ENCODE peak calls at places on chromosomes 12 and 14, in eight cellular contexts. D is cardiac muscle cell, X is neural progenitor cell, N is endothelial cell, P is GM12865, J is endothelial cell of umbilical vein, I is GM13977, Y is cardiac fibroblast. M is an unnamed sample.

GRCh38 chr14:59098377-59098776 is 90.1 kb upstream of the DAAM1 start:
- DNase-seq in D (peak), X (no peak), J (no peak), I (no peak), P (no peak), Y (peak), N (no peak), M (no peak)

GRCh38 chr14:103281496-103282231 is 52.4 kb upstream of the EIF5 start:
- DNase-seq in N (peak), Y (peak), P (no peak), I (no peak), D (peak), J (peak), X (peak), M (no peak)

GRCh38 chr14:102606296-102606695 is 13.8 kb downstream of the RCOR1 start:
- DNase-seq in J (no peak), I (peak), N (no peak), D (no peak), P (peak), X (no peak), Y (no peak), M (peak)

GRCh38 chr14:106318700-106319099 is 792.3 kb downstream of the TMEM121 start:
- DNase-seq in N (no peak), I (peak), X (no peak), P (peak), Y (no peak), D (no peak), J (no peak), M (peak)

GRCh38 chr12:106058256-106059182 is 80.2 kb downstream of the NUAK1 start:
- DNase-seq in Y (peak), N (no peak), X (no peak), D (peak), J (no peak), P (no peak), I (no peak), M (no peak)

GRCh38 chr14:72559669-72560068 is 334.2 kb downstream of the DPF3 start:
- DNase-seq in Y (no peak), J (no peak), N (no peak), P (no peak), I (no peak), X (no peak), D (no peak), M (no peak)

GRCh38 chr12:89416049-89416792 is 63.9 kb upstream of the DUSP6 start:
- DNase-seq in J (no peak), Y (no peak), P (no peak), D (no peak), X (no peak), N (no peak), I (no peak), M (no peak)

GRCh38 chr14:100802766-100803693 is 22.9 kb upstream of the MEG3 start:
- DNase-seq in I (no peak), N (no peak), P (no peak), J (no peak), Y (no peak), D (no peak), X (no peak), M (no peak)

GRCh38 chr12:25421651-25422150 is 131.4 kb downstream of the LMNTD1 start:
- DNase-seq in D (no peak), Y (no peak), P (no peak), I (no peak), N (no peak), J (no peak), X (no peak), M (no peak)

GRCh38 chr14:101174980-101175606 is 271.6 kb upstream of the RTL1 start:
- DNase-seq in D (no peak), N (no peak), I (no peak), J (no peak), Y (no peak), P (no peak), X (no peak), M (no peak)

GRCh38 chr12:114841557-114842251 is 157.7 kb upstream of the TBX3 start:
- DNase-seq in J (no peak), D (no peak), P (no peak), Y (no peak), N (no peak), X (no peak), I (no peak), M (no peak)

GRCh38 chr12:31658743-31659086 is 773 bp upstream of the ETFBKMT start:
- DNase-seq in P (no peak), J (no peak), X (no peak), Y (no peak), I (peak), D (no peak), N (no peak), M (no peak)

GRCh38 chr12:31662176-31662849 is 2.8 kb downstream of the ETFBKMT start:
- DNase-seq in I (no peak), D (no peak), J (no peak), X (no peak), Y (no peak), P (peak), N (no peak), M (peak)

GRCh38 chr12:31655792-31656191 is 3.7 kb upstream of the ETFBKMT start:
- DNase-seq in Y (no peak), P (no peak), N (no peak), J (no peak), X (no peak), I (no peak), D (no peak), M (no peak)

GRCh38 chr12:31655208-31655607 is 4.3 kb upstream of the ETFBKMT start:
- DNase-seq in P (no peak), J (no peak), D (no peak), N (no peak), I (no peak), X (no peak), Y (no peak), M (no peak)

DNA sequence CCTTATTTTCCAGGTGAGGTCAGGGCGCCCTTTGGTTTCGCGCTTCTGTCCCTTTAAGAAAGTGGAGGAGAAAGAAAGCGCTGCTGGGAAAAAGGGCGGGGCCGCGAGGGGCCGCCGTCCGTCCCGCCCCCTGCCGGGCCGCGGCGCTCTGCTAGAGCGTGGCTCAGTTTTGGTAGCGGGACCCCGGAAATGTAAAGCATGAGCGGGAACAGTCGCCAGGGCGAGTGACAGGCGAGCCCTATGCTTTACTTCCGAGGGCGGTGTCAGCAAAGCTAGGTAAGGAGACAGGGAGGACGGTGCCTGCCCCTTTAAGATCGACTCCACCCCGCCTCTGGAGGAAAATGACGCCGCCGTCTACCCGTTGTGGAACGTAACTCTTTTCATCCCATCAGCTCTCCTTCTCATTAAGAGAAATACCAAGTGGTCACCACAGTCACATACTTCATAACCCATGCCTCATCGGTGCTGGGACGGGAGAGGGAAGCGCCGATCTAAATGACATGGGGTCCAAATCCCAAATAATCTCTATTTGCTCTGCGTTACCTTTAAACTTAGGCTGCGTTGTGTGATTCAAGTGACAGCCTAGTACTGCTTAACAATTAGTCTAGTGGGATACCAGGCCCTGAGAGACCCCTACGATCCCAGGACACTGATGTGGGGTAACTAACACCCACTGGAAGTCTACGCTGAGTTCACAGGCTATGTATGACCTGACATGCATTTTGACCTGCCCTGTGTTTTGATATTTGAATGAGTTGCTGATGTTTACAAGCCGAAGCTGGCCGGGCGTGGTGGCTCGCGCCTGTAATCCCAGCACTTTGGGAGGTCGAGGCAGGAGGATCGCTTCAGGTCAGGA is at the start of gene ETFBKMT:
- DNase-seq in D (peak), P (peak), I (peak), N (peak), Y (peak), J (peak), X (peak), M (peak)
- TF ChIP-seq CTCF in D (peak), P (peak), I (peak), N (peak), Y (peak), J (peak), X (peak), M (peak)

DNA sequence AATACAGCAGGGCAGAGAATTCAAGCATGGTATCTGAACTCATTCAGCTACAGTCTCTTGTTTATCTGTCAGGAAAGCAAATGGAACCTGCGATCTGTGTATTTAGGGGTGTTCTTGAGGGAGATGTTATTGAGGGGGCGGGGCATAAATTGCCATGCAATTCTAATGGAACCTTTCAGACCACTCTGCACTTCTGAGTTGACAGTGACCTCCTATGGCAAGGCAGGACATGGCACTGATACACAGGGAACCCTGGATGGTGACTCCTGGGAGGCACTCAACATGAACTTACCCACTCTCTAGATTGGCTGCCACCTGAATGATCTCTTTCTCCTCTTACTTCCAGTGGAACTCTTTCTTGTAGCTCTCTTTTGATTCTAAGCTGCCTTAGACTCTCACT is 787.3 kb downstream of the VRK1 start:
- DNase-seq in Y (no peak), J (no peak), D (no peak), N (peak), X (no peak), I (no peak), P (peak), M (no peak)
- TF ChIP-seq CTCF in Y (no peak), J (no peak), D (no peak), N (no peak), X (no peak), I (peak), P (peak), M (no peak)

DNA sequence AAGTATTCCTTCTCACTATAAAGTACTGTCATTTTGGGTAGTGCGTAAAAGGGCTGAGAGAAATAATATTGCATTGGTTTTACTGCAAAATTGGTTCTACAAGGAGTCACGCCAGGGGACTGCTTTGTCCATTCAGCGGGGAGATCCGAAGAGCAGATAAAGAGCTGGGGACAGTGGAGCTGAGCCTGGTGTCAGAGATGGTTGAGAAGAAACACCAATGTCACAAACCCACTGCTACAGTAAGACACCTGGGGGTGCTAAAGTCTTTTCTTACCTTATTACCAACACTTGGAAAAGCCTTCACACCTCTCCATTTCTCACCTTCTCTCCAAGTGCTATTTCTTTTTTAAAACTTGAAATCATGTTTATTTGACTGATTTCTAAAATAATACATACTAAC is 14.1 kb downstream of the IL31 start:
- DNase-seq in X (no peak), I (no peak), Y (no peak), N (no peak), J (no peak), D (no peak), P (no peak), M (no peak)
- TF ChIP-seq CTCF in X (no peak), I (peak), Y (no peak), N (no peak), J (no peak), D (no peak), P (peak), M (no peak)

DNA sequence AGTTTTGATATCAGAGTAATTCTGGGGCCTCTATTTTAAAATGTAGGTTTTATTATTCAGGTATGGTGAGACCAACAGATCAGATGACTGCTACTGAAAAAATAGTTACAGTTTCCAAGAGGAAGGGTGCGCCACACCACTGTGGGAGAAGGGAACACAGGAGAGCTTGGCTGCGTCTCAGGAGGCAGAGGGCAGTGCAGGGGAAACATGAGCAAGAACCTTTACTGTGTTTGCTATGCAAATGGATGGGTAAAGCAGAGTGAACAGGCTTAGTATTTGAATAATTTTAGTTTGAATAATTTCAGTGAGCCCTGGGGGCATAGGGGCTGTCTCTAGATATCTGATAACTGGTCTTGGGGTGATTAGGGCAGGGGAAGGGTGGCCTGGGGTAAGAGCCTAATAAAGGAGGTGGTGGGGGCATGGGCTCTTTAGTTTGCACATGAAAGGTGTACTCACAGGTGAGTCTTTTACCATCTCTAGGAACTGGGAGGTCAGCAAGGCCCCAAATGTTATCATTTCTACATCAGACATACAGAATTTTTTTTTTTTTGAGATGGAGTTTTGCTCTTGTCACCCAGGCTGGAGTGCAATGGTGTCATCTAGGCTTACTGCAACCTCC is 196.8 kb upstream of the NEDD1 start:
- DNase-seq in I (no peak), D (no peak), X (peak), Y (no peak), N (no peak), J (no peak), P (no peak), M (no peak)
- TF ChIP-seq CTCF in I (no peak), D (no peak), X (peak), Y (no peak), N (no peak), J (no peak), P (no peak), M (no peak)

DNA sequence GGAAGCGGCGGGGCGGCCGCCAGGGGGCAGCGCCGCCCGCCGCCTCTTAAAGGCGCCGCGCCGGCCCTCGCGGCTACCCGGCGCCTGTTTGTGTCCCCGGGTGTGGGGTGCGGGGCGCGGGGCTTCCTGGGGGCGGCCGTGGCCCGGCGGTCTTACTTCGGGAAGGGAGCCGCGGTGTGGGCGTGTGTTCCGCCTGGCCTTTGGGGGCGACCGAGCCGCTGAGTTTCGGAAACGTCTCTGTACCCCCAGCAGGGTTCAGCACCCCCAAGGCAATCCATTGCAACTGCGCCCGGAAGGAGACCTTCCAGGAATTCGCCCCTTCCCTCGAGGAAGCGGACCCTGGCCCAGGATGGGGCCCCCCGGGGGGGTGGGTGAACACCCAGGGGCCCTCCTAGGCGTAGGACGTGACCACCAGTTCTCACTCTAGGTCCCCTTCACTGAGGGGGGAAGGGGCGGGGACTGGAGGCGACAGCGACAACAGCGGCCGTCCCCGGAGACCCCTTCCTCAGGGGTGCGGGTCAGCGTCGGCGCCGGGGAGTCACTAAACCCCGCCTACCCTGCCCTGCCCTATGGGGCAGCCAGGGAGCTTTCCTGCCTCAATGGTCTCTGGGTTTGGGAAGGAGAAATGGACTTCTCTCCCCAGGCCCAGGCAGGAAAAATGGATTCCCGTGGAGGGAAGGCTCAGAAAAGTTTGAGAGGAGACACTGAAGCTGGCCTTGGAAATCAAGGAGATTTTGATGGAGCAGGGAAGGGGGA is at the start of gene ITPK1:
- DNase-seq in I (peak), D (peak), X (peak), P (peak), N (peak), Y (peak), J (peak), M (peak)
- TF ChIP-seq CTCF in I (peak), D (peak), X (peak), P (peak), N (peak), Y (no peak), J (peak), M (peak)

GRCh38 chr12:83141460-83141994 is 454.8 kb downstream of the TMTC2 start:
- DNase-seq in D (no peak), P (no peak), J (no peak), N (no peak), X (no peak), I (no peak), Y (no peak), M (no peak)
- TF ChIP-seq CTCF in D (no peak), P (no peak), J (no peak), N (no peak), X (no peak), I (no peak), Y (no peak), M (no peak)

DNA sequence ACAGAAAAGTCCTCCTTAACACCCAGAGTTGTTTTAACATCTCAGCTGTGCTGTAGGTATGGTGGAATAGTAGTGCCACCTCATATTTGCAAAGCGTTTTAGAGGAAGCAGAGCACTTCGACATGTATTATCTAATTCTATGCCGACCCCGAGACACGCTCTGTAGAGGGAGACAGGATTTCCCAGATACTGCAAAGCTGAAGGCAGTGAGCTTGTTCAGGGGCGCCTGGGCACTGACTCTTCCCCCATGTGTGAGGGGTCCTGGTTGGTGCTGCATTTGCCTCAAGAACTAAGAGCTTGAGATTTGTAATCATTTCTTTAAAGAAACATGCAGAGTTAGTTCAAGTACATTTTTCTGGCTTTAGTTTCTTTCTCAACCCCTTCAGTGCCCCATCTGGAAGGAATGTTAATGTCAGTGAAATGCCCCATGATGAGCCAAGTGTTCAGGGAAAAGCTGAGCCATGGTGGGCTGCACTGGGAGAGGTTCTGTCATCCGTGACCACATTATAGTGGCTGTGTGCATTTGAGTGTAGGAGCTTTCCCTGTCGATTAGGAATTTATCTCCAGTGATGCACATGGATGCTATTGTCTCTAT is 66.3 kb downstream of the MBIP start:
- DNase-seq in I (no peak), X (peak), D (peak), J (no peak), N (no peak), Y (peak), P (no peak), M (no peak)
- TF ChIP-seq CTCF in I (no peak), X (peak), D (peak), J (no peak), N (peak), Y (peak), P (no peak), M (no peak)

DNA sequence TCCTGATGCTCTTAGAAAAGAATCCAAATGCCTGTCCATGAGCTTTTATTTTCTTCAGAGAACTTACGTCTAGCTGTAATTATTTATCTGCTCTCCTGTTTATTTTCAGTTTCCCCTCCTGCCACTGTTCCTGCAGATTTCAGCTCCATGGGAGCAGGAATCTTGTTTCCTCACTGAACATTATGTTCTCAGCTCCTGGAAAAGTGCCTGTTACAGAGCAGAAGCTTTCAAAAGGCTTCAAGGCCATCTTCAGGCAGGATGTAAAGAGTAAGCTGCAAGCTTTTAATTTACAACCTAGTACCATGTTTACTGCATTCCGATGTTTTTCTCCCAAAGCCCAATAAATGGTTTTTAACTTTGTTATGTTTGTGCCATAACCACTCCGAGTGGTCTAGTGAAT is 98.4 kb upstream of the BTG1 start:
- DNase-seq in X (no peak), P (no peak), I (no peak), J (peak), N (no peak), Y (peak), D (peak), M (no peak)
- TF ChIP-seq CTCF in X (no peak), P (no peak), I (no peak), J (no peak), N (no peak), Y (no peak), D (peak), M (no peak)